ENCODE peak calls at places on chromosomes 16 and 17, in six cellular contexts. M, B, L, D, R and J are unnamed samples.

GRCh38 chr16:29678691-29679267 is at the start of gene QPRT:
- DNase-seq in D (peak), M (peak), R (no peak), B (peak), L (no peak), J (peak)

GRCh38 chr17:7405882-7406825 is 1.5 kb upstream of the NLGN2 start:
- DNase-seq in M (no peak), D (no peak), B (no peak), R (no peak), L (no peak), J (no peak)

GRCh38 chr17:27345141-27345904 is 51.4 kb downstream of the WSB1 start:
- DNase-seq in R (no peak), M (peak), D (peak), L (peak), B (peak), J (no peak)

GRCh38 chr17:27544350-27545131 is 86.4 kb upstream of the LGALS9 start:
- DNase-seq in D (no peak), L (no peak), M (peak), R (peak), B (no peak), J (peak)

GRCh38 chr16:31079342-31079944 is 5.2 kb downstream of the ZNF646 start:
- DNase-seq in D (no peak), R (peak), B (no peak), M (no peak), L (no peak), J (no peak)

GRCh38 chr17:16975744-16976625 is 4.1 kb upstream of the TNFRSF13B start:
- DNase-seq in R (no peak), B (no peak), M (no peak), D (no peak), L (no peak), J (no peak)

GRCh38 chr16:31709181-31709580 is 164.4 kb upstream of the ZNF267 start:
- DNase-seq in D (no peak), B (no peak), M (no peak), L (no peak), R (no peak), J (no peak)

GRCh38 chr16:5578980-5579379 is 481.4 kb upstream of the EEF2KMT start:
- DNase-seq in M (no peak), D (no peak), R (no peak), L (no peak), B (no peak), J (no peak)

GRCh38 chr16:15770107-15770506 is 86.7 kb downstream of the MYH11 start:
- DNase-seq in R (no peak), L (no peak), D (no peak), B (peak), M (peak), J (no peak)

GRCh38 chr16:75062135-75062943 is 54.2 kb downstream of the LDHD start:
- DNase-seq in M (peak), R (no peak), B (peak), D (no peak), L (no peak), J (no peak)

GRCh38 chr17:46737331-46737730 is 81.2 kb downstream of the WNT3 start:
- DNase-seq in D (no peak), M (no peak), B (no peak), R (no peak), L (no peak), J (no peak)

GRCh38 chr16:2160915-2161551 is 5.5 kb downstream of the TRAF7 start:
- DNase-seq in L (no peak), R (no peak), M (peak), D (no peak), B (peak), J (peak)

GRCh38 chr17:2435181-2435741 is 34.4 kb upstream of the MNT start:
- DNase-seq in D (peak), L (no peak), R (no peak), B (peak), M (peak), J (no peak)

GRCh38 chr16:86854058-86854621 is 275.8 kb downstream of the FOXL1 start:
- DNase-seq in B (peak), R (no peak), M (no peak), L (no peak), D (no peak), J (no peak)

GRCh38 chr16:48879173-48879926 is 269.4 kb upstream of the N4BP1 start:
- DNase-seq in D (no peak), B (no peak), R (no peak), L (no peak), M (no peak), J (no peak)

GRCh38 chr16:75621170-75621477 is 2.0 kb downstream of the ADAT1 start:
- DNase-seq in L (no peak), M (peak), B (peak), D (no peak), R (peak), J (peak)

GRCh38 chr17:50192873-50193274 is 8.6 kb downstream of the COL1A1 start:
- DNase-seq in D (no peak), B (no peak), R (no peak), M (no peak), L (no peak), J (peak)

GRCh38 chr17:83105512-83105911 is 26.1 kb downstream of the METRNL start:
- DNase-seq in M (no peak), L (no peak), R (no peak), D (no peak), B (no peak), J (no peak)

GRCh38 chr17:83106036-83106577 is 26.7 kb downstream of the METRNL start:
- DNase-seq in R (no peak), M (no peak), B (no peak), L (no peak), D (no peak), J (no peak)

GRCh38 chr17:83103938-83104311 is 24.5 kb downstream of the METRNL start:
- DNase-seq in D (no peak), L (no peak), R (no peak), M (no peak), B (no peak), J (no peak)

GRCh38 chr17:83103200-83103937 is 24.0 kb downstream of the METRNL start:
- DNase-seq in M (peak), B (peak), L (peak), D (no peak), R (no peak), J (no peak)

DNA sequence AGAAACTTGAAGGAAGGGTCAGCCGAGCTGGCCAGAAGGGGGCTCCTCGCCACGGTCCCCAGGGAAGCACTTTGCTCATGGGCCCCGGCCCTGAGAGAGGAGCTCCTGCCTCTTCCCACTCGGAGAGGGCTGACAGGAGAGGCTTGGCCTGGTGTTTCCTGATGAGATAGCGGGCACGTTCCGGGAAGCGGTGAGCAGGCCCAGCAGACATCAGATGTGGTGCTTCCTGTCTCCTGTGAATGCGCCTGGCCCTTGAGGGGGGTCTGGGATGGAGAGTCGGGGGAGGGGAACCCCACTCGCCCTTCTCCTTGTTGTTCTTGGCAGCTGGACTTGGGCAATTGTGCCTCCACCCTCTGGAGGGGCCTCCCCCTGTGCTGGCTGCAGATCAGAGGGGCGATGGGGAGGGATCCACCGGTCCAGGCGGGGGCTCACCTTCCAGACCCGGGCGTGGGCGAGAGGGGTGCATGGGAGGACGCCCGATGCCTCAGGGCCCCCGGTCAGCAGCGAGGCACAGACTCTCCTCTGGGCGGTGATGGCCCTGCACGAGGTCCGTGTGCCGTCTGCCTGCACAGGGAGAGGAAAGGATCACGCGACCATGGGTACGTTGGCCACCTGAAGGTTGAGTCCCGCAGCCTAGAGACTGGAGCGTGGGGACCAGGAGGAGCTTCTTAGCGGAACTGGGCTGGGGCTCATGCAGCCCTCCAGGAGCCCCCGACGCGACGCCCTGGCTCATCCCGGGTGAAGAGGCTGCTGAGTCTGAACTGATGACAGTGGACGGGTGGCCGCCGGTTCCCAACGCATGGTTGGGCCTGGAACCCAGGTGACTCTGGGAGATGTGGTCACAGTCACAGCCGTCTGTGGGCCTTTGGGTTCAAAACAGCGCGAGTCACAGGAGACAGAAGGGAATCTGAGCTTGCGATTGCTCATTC is 25.4 kb downstream of the METRNL start:
- DNase-seq in L (no peak), D (no peak), R (no peak), M (peak), B (peak), J (no peak)
- TF ChIP-seq CTCF in L (no peak), D (no peak), R (no peak), M (no peak), B (no peak), J (no peak)

GRCh38 chr16:67663151-67663876 is 2.6 kb downstream of the PARD6A start:
- DNase-seq in B (no peak), L (no peak), D (no peak), R (peak), M (no peak), J (no peak)
- TF ChIP-seq CTCF in B (peak), L (no peak), D (peak), R (peak), M (peak), J (peak)

GRCh38 chr17:70095455-70095854 is 20.4 kb downstream of the KCNJ16 start:
- DNase-seq in D (no peak), M (no peak), R (no peak), B (no peak), L (peak), J (no peak)
- TF ChIP-seq CTCF in D (no peak), M (no peak), R (no peak), B (no peak), L (no peak), J (no peak)

GRCh38 chr17:29918016-29918415 is 12.0 kb downstream of the SSH2 start:
- DNase-seq in L (no peak), B (no peak), M (no peak), D (no peak), R (no peak), J (no peak)
- TF ChIP-seq CTCF in L (no peak), B (no peak), M (no peak), D (no peak), R (no peak), J (no peak)

DNA sequence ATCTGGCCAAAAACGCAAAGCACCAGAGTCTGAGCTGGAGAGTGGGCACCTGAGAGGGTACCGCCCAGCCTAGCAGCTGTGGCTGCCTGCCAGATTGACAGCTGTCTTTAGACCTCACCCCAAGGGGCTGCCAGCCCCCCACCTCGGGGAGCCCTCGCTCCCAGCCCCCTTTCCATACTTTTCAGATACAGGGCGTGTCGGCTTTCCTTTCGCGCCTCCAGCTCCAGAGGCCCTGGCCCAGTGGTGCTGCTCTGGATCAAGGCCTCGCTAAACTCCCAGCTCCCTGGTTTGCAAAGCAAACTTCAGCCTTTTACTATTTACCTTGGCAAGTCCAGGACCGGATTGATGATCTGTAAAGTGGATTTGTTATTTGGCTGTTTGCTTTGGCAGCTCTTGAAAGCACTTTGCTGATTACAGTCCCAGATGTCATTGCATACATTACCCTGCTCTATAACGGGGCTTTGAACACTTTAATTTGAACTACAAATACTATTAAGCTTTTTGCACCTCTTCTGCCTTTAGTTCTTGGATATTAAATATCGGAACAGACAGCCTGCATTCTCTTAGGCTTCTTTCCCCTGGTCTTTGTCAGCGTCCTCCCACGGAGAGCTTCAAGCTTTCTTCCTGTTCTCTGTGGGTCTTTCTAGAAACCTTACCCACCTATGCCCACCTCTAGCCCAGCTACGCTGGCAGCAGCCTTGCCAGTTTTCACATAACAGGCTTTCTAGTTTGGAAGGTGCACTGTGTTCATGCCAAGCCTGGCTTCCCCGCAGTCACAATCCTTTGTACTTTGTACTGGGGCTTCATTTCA is 63.6 kb upstream of the TBX2 start:
- DNase-seq in R (no peak), B (no peak), M (no peak), L (peak), D (no peak), J (no peak)
- TF ChIP-seq CTCF in R (no peak), B (no peak), M (no peak), L (no peak), D (no peak), J (no peak)

GRCh38 chr17:18323507-18324139 is 8.5 kb downstream of the SMCR8 start:
- DNase-seq in R (no peak), B (no peak), L (no peak), D (no peak), M (no peak), J (no peak)

GRCh38 chr17:18323007-18323406 is 7.9 kb downstream of the SMCR8 start:
- DNase-seq in D (no peak), L (no peak), R (peak), B (no peak), M (no peak), J (no peak)

GRCh38 chr17:18326039-18326438 is 10.9 kb downstream of the SMCR8 start:
- DNase-seq in L (no peak), B (no peak), R (no peak), D (no peak), M (no peak), J (peak)

GRCh38 chr17:18322522-18322921 is 7.4 kb downstream of the SMCR8 start:
- DNase-seq in D (no peak), L (no peak), R (no peak), B (no peak), M (no peak), J (no peak)

DNA sequence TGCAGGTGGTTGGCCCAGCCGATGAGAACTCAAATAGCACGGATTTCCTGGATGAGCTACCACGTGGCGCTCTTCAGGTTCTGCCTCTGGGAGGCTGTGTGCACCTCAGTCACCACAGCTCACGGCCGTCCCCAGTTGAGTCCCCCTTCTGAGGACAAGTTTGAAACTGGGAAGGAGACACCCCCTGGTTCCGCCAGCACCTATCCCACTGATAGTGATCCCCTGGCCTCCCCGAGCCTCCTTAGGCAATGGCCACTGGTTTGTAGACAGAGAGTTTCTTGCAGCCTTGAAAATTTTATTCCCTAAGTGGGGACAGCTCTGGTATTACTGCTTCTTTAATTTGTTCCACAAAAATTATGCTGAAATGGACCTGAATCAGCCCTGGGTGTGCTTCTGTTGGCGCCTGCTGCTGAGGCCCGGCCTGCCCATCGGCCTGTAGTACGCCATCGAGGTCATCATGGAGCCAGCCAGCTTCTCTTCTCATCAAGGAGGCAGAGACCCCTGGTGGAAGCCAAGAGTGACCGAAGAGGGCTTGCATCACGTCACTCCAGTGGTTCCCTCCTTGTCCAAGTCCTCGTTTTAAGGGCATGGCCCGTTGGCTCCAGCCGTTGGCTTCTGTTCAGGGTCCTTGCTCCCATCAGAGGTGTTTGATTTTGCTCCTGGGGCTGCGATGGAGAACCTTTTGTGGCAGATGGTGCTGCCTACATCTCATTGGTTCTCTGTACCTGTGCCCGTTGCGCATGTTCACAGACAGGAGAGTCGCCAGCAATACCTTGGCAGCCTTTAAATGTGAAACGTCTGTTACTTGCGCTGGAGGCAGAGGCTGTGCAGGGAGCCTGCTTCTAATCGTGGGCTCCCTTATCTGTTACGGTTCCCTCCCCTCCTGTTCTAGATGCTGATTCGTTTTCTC is 9.3 kb downstream of the SMCR8 start:
- DNase-seq in L (no peak), D (no peak), R (peak), M (no peak), B (no peak), J (no peak)
- TF ChIP-seq CTCF in L (no peak), D (no peak), R (no peak), M (no peak), B (no peak), J (no peak)

DNA sequence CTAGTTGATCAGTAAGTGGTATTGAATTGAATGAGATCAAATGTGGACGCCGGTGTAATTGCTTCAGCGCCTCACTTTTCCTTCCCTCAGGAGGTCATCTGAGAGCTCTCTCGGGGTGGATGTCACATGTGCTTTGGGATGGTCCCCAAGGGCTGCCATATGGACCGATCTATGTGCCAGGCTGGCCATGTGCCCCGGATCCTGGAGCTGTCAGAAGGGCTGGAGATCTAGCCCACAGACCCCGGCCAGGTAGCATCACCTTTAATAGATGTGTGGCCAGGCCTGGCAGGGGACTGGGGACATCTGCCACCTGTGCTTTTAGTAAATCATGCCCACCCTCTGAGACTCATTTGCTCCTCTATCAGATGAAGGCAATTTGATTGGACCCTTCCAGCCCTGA is 95.3 kb upstream of the CRHR1 start:
- DNase-seq in R (no peak), D (no peak), B (no peak), L (no peak), M (no peak), J (no peak)
- TF ChIP-seq CTCF in R (no peak), D (no peak), B (no peak), L (no peak), M (no peak), J (no peak)

DNA sequence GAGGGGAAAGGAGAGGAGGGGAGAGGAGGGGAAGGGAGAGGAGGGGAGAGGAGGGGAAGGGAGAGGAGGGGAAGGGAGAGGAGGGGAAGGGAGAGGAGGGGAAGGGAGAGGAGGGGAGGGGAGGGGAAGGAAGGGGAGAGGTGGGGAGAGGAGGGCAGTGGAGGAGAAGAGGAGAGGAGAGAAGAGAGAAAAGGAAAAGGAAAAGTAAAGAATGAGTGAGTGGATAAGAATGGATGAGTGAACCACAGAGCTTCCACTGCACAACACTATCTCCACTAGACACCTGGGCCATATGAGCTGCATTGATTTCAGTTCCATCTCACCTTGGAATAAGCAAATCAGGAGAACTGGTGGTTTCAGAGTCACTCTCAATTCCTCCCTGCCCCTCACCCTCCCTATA is 204.1 kb upstream of the TOX3 start:
- DNase-seq in R (no peak), M (no peak), D (no peak), L (no peak), B (no peak), J (no peak)
- TF ChIP-seq CTCF in R (no peak), M (no peak), D (no peak), L (no peak), B (no peak), J (no peak)

GRCh38 chr17:41324180-41325075 is 8.9 kb upstream of the KRTAP17-1 start:
- DNase-seq in M (peak), D (no peak), B (no peak), R (no peak), L (peak), J (no peak)
- TF ChIP-seq CTCF in M (peak), D (no peak), B (peak), R (no peak), L (no peak), J (no peak)